ENCODE peak calls at places on chromosomes 7 and 10, in four cellular contexts. One of them, this sample, is unnamed.

GRCh38 chr7:139618482-139619366 is 95.2 kb downstream of the CLEC2L start:
- DNase-seq in NCI-H748 treated with DMSO at 0.1 percent for 48 hours: no peak
- DNase-seq in B cell: no peak
- DNase-seq in Kasumi-1: peak
- DNase-seq in this sample: no peak

GRCh38 chr7:3461923-3462322 is 160.9 kb downstream of the SDK1 start:
- DNase-seq in B cell: no peak
- DNase-seq in NCI-H748 treated with DMSO at 0.1 percent for 48 hours: no peak
- DNase-seq in Kasumi-1: no peak
- DNase-seq in this sample: no peak

GRCh38 chr10:72069751-72070501 is 18.4 kb downstream of the SPOCK2 start:
- DNase-seq in B cell: no peak
- DNase-seq in Kasumi-1: peak
- DNase-seq in NCI-H748 treated with DMSO at 0.1 percent for 48 hours: no peak
- DNase-seq in this sample: peak

GRCh38 chr7:38107486-38107893 is 70.6 kb upstream of the STARD3NL start:
- DNase-seq in B cell: peak
- DNase-seq in Kasumi-1: peak
- DNase-seq in NCI-H748 treated with DMSO at 0.1 percent for 48 hours: peak
- DNase-seq in this sample: peak

GRCh38 chr10:76885815-76886214 is 751.8 kb downstream of the KCNMA1 start:
- DNase-seq in NCI-H748 treated with DMSO at 0.1 percent for 48 hours: no peak
- DNase-seq in B cell: no peak
- DNase-seq in Kasumi-1: no peak
- DNase-seq in this sample: no peak

GRCh38 chr7:28466341-28466740 is 54.0 kb downstream of the CREB5 start:
- DNase-seq in NCI-H748 treated with DMSO at 0.1 percent for 48 hours: no peak
- DNase-seq in B cell: no peak
- DNase-seq in Kasumi-1: no peak
- DNase-seq in this sample: no peak

GRCh38 chr7:133139350-133139749 is 57.5 kb upstream of the CHCHD3 start:
- DNase-seq in NCI-H748 treated with DMSO at 0.1 percent for 48 hours: no peak
- DNase-seq in Kasumi-1: peak
- DNase-seq in B cell: no peak
- DNase-seq in this sample: peak

GRCh38 chr7:44574286-44574872 is 671 bp upstream of the DDX56 start:
- DNase-seq in NCI-H748 treated with DMSO at 0.1 percent for 48 hours: no peak
- DNase-seq in Kasumi-1: no peak
- DNase-seq in B cell: no peak
- DNase-seq in this sample: peak

GRCh38 chr7:74092321-74092963 is 8.8 kb downstream of the LIMK1 start:
- DNase-seq in Kasumi-1: no peak
- DNase-seq in NCI-H748 treated with DMSO at 0.1 percent for 48 hours: no peak
- DNase-seq in B cell: no peak
- DNase-seq in this sample: no peak

GRCh38 chr10:50585921-50586739 is 37.6 kb downstream of the SGMS1 start:
- DNase-seq in Kasumi-1: peak
- DNase-seq in NCI-H748 treated with DMSO at 0.1 percent for 48 hours: no peak
- DNase-seq in B cell: no peak
- DNase-seq in this sample: no peak

GRCh38 chr10:3220853-3221252 is 48.3 kb upstream of the PITRM1 start:
- DNase-seq in B cell: no peak
- DNase-seq in NCI-H748 treated with DMSO at 0.1 percent for 48 hours: no peak
- DNase-seq in Kasumi-1: no peak
- DNase-seq in this sample: no peak

GRCh38 chr10:131500181-131500580 is 188.7 kb upstream of the TCERG1L start:
- DNase-seq in Kasumi-1: no peak
- DNase-seq in B cell: no peak
- DNase-seq in NCI-H748 treated with DMSO at 0.1 percent for 48 hours: no peak
- DNase-seq in this sample: no peak

GRCh38 chr10:69057261-69057950 is 30.5 kb upstream of the SRGN start:
- DNase-seq in Kasumi-1: peak
- DNase-seq in B cell: no peak
- DNase-seq in NCI-H748 treated with DMSO at 0.1 percent for 48 hours: no peak
- DNase-seq in this sample: peak

GRCh38 chr7:121587454-121587853 is 191.3 kb upstream of the FAM3C start:
- DNase-seq in B cell: no peak
- DNase-seq in NCI-H748 treated with DMSO at 0.1 percent for 48 hours: no peak
- DNase-seq in Kasumi-1: no peak
- DNase-seq in this sample: no peak

GRCh38 chr10:44706745-44707144 is 204.4 kb upstream of the TMEM72 start:
- DNase-seq in NCI-H748 treated with DMSO at 0.1 percent for 48 hours: no peak
- DNase-seq in B cell: no peak
- DNase-seq in Kasumi-1: no peak
- DNase-seq in this sample: no peak

GRCh38 chr7:43938892-43939482 is 12.8 kb downstream of the UBE2D4 start:
- DNase-seq in NCI-H748 treated with DMSO at 0.1 percent for 48 hours: no peak
- DNase-seq in Kasumi-1: no peak
- DNase-seq in B cell: no peak
- DNase-seq in this sample: no peak

GRCh38 chr7:70710011-70710480 is 421.9 kb upstream of the GALNT17 start:
- DNase-seq in Kasumi-1: no peak
- DNase-seq in B cell: no peak
- DNase-seq in NCI-H748 treated with DMSO at 0.1 percent for 48 hours: no peak
- DNase-seq in this sample: no peak

GRCh38 chr10:74827045-74827441 is 643 bp downstream of the KAT6B start:
- DNase-seq in B cell: no peak
- DNase-seq in Kasumi-1: no peak
- DNase-seq in NCI-H748 treated with DMSO at 0.1 percent for 48 hours: peak
- DNase-seq in this sample: no peak

GRCh38 chr7:2893411-2893861 is 49.3 kb upstream of the GNA12 start:
- DNase-seq in NCI-H748 treated with DMSO at 0.1 percent for 48 hours: no peak
- DNase-seq in B cell: no peak
- DNase-seq in Kasumi-1: no peak
- DNase-seq in this sample: no peak

GRCh38 chr10:6044651-6045599 is 17.2 kb downstream of the IL2RA start:
- DNase-seq in B cell: no peak
- DNase-seq in NCI-H748 treated with DMSO at 0.1 percent for 48 hours: no peak
- DNase-seq in Kasumi-1: peak
- DNase-seq in this sample: peak

GRCh38 chr7:2621061-2621828 is 10.5 kb upstream of the TTYH3 start:
- DNase-seq in B cell: no peak
- DNase-seq in NCI-H748 treated with DMSO at 0.1 percent for 48 hours: no peak
- DNase-seq in Kasumi-1: no peak
- DNase-seq in this sample: no peak

GRCh38 chr7:1692500-1693418 is 22.7 kb downstream of the ELFN1 start:
- DNase-seq in NCI-H748 treated with DMSO at 0.1 percent for 48 hours: no peak
- DNase-seq in B cell: peak
- DNase-seq in Kasumi-1: no peak
- DNase-seq in this sample: no peak

GRCh38 chr7:129370812-129371211 is 63.4 kb upstream of the STRIP2 start:
- DNase-seq in NCI-H748 treated with DMSO at 0.1 percent for 48 hours: no peak
- DNase-seq in Kasumi-1: peak
- DNase-seq in B cell: no peak
- DNase-seq in this sample: peak

GRCh38 chr10:77965294-77965693 is 38.7 kb upstream of the DLG5 start:
- DNase-seq in NCI-H748 treated with DMSO at 0.1 percent for 48 hours: no peak
- DNase-seq in Kasumi-1: no peak
- DNase-seq in B cell: no peak
- DNase-seq in this sample: peak

GRCh38 chr7:132345730-132346129 is 230.5 kb downstream of the PLXNA4 start:
- DNase-seq in NCI-H748 treated with DMSO at 0.1 percent for 48 hours: no peak
- DNase-seq in B cell: no peak
- DNase-seq in Kasumi-1: no peak
- DNase-seq in this sample: no peak

GRCh38 chr10:71779641-71780040 is 6.3 kb upstream of the VSIR start:
- DNase-seq in Kasumi-1: no peak
- DNase-seq in NCI-H748 treated with DMSO at 0.1 percent for 48 hours: no peak
- DNase-seq in B cell: no peak
- DNase-seq in this sample: no peak

GRCh38 chr10:117175215-117175900 is 21.9 kb upstream of the KCNK18 start:
- DNase-seq in NCI-H748 treated with DMSO at 0.1 percent for 48 hours: no peak
- DNase-seq in Kasumi-1: peak
- DNase-seq in B cell: no peak
- DNase-seq in this sample: no peak

GRCh38 chr10:127117125-127117524 is 79.3 kb downstream of the INSYN2A start:
- DNase-seq in NCI-H748 treated with DMSO at 0.1 percent for 48 hours: no peak
- DNase-seq in Kasumi-1: peak
- DNase-seq in B cell: no peak
- DNase-seq in this sample: peak

GRCh38 chr7:82404094-82404493 is 39.5 kb downstream of the CACNA2D1 start:
- DNase-seq in B cell: no peak
- DNase-seq in Kasumi-1: no peak
- DNase-seq in NCI-H748 treated with DMSO at 0.1 percent for 48 hours: no peak
- DNase-seq in this sample: no peak

GRCh38 chr10:6738464-6738824 is 158.4 kb upstream of the PRKCQ start:
- DNase-seq in NCI-H748 treated with DMSO at 0.1 percent for 48 hours: no peak
- DNase-seq in Kasumi-1: no peak
- DNase-seq in B cell: no peak
- DNase-seq in this sample: no peak

GRCh38 chr7:98211221-98211675 is at the start of gene BHLHA15:
- DNase-seq in B cell: no peak
- DNase-seq in Kasumi-1: no peak
- DNase-seq in NCI-H748 treated with DMSO at 0.1 percent for 48 hours: no peak
- DNase-seq in this sample: no peak

GRCh38 chr10:125247576-125247975 is 87.2 kb upstream of the CTBP2 start:
- DNase-seq in Kasumi-1: no peak
- DNase-seq in NCI-H748 treated with DMSO at 0.1 percent for 48 hours: no peak
- DNase-seq in B cell: no peak
- DNase-seq in this sample: no peak

GRCh38 chr7:7996568-7996967 is 28.0 kb downstream of the GLCCI1 start:
- DNase-seq in Kasumi-1: no peak
- DNase-seq in NCI-H748 treated with DMSO at 0.1 percent for 48 hours: no peak
- DNase-seq in B cell: no peak
- DNase-seq in this sample: peak

GRCh38 chr10:63596924-63597323 is 75.7 kb downstream of the REEP3 start:
- DNase-seq in B cell: no peak
- DNase-seq in Kasumi-1: no peak
- DNase-seq in NCI-H748 treated with DMSO at 0.1 percent for 48 hours: no peak
- DNase-seq in this sample: no peak

GRCh38 chr7:81774496-81774895 is 4.6 kb upstream of the HGF start:
- DNase-seq in B cell: no peak
- DNase-seq in Kasumi-1: no peak
- DNase-seq in NCI-H748 treated with DMSO at 0.1 percent for 48 hours: no peak
- DNase-seq in this sample: no peak

This sample was measured in OCI-M1.